ENCODE peak calls at places on chromosomes 12 and 14, in six cellular contexts. Y is colonic mucosa, Q is thyroid gland, A is GM23338, S is stomach, N is SK-N-SH. I is an unnamed sample. For H3K4me1, the result is how much of the 10 kb centered on the place peaks cover.

GRCh38 chr14:97640031-97640430 is 842.8 kb downstream of the VRK1 start:
- DNase-seq in Y (no peak), Q (no peak), A (peak), S (no peak), N (no peak), I (no peak)

GRCh38 chr12:103169-103981 is 36.8 kb downstream of the IQSEC3 start:
- DNase-seq in Y (no peak), Q (no peak), A (peak), S (no peak), N (peak), I (no peak)

GRCh38 chr14:20302042-20302761 is 3.5 kb downstream of the TTC5 start:
- DNase-seq in Y (no peak), Q (no peak), A (no peak), S (no peak), N (no peak), I (no peak)

GRCh38 chr12:39372929-39373328 is 70.0 kb downstream of the KIF21A start:
- DNase-seq in Y (no peak), Q (no peak), A (no peak), S (no peak), N (no peak), I (no peak)

GRCh38 chr12:112906712-112907414 is at the start of gene OAS1:
- DNase-seq in Y (peak), Q (peak), A (no peak), S (peak), N (peak), I (peak)

GRCh38 chr14:25953532-25954144 is 644.2 kb downstream of the NOVA1 start:
- DNase-seq in Y (peak), Q (peak), A (no peak), S (no peak), N (no peak), I (peak)

GRCh38 chr14:80275208-80275850 is 64.0 kb upstream of the DIO2 start:
- DNase-seq in Y (no peak), Q (no peak), A (no peak), S (no peak), N (no peak), I (peak)

GRCh38 chr12:48247181-48247966 is 44.3 kb upstream of the OR10AD1 start:
- DNase-seq in Y (no peak), Q (no peak), A (no peak), S (no peak), N (no peak), I (no peak)

GRCh38 chr12:16166563-16167470 is 110.7 kb downstream of the SLC15A5 start:
- DNase-seq in Y (no peak), Q (no peak), A (no peak), S (no peak), N (no peak), I (no peak)

GRCh38 chr12:132471011-132471857 is 18.7 kb upstream of the FBRSL1 start:
- DNase-seq in Y (no peak), Q (no peak), A (no peak), S (peak), N (no peak), I (no peak)

GRCh38 chr12:57842342-57843294 is 3.9 kb downstream of the CTDSP2 start:
- DNase-seq in Y (peak), Q (no peak), A (peak), S (no peak), N (no peak), I (no peak)

GRCh38 chr12:132464820-132465219 is 25.1 kb upstream of the FBRSL1 start:
- DNase-seq in Y (no peak), Q (no peak), A (no peak), S (no peak), N (no peak), I (no peak)

GRCh38 chr14:88669346-88669745 is 106.5 kb downstream of the ZC3H14 start:
- DNase-seq in Y (no peak), Q (no peak), A (peak), S (no peak), N (no peak), I (no peak)

GRCh38 chr12:67982165-67982563 is 7.1 kb upstream of the IFNG-AS1 start:
- DNase-seq in Y (no peak), Q (no peak), A (no peak), S (no peak), N (peak), I (no peak)

GRCh38 chr14:33165926-33166289 is 227.2 kb downstream of the NPAS3 start:
- DNase-seq in Y (no peak), Q (no peak), A (no peak), S (no peak), N (no peak), I (no peak)

GRCh38 chr12:6765048-6765633 is 1.0 kb upstream of the PTMS start:
- DNase-seq in Y (no peak), Q (no peak), A (no peak), S (no peak), N (no peak), I (no peak)

GRCh38 chr14:89956294-89957009 is 725 bp downstream of the TDP1 start:
- DNase-seq in Y (peak), Q (peak), A (peak), S (peak), N (no peak), I (peak)

GRCh38 chr12:11649413-11650278 is at the start of gene ETV6:
- DNase-seq in Y (peak), Q (peak), A (peak), S (peak), N (peak), I (peak)

GRCh38 chr14:50013198-50013918 is 103.0 kb downstream of the VCPKMT start:
- DNase-seq in Y (peak), Q (no peak), A (no peak), S (no peak), N (no peak), I (peak)

GRCh38 chr14:74670726-74671125 is 42.2 kb downstream of the AREL1 start:
- DNase-seq in Y (no peak), Q (no peak), A (no peak), S (no peak), N (no peak), I (no peak)

GRCh38 chr12:106321139-106321850 is 18.8 kb downstream of the TCP11L2 start:
- DNase-seq in Y (no peak), Q (no peak), A (no peak), S (no peak), N (no peak), I (no peak)

GRCh38 chr14:99517643-99518381 is 36.6 kb downstream of the CCNK start:
- DNase-seq in Y (no peak), Q (no peak), A (no peak), S (no peak), N (peak), I (no peak)

GRCh38 chr14:93206793-93207467 is at the start of the genes GON7 and UBR7:
- DNase-seq in Y (peak), Q (peak), A (peak), S (peak), N (peak), I (peak)

GRCh38 chr14:21999400-21999799 is 325.8 kb upstream of the OR4E1 start:
- DNase-seq in Y (no peak), Q (no peak), A (no peak), S (no peak), N (no peak), I (no peak)

GRCh38 chr12:32377344-32378000 is 21.9 kb upstream of the FGD4 start:
- DNase-seq in Y (no peak), Q (no peak), A (no peak), S (no peak), N (no peak), I (no peak)

GRCh38 chr12:129552996-129553750 is 350.7 kb downstream of the TMEM132D start:
- DNase-seq in Y (no peak), Q (no peak), A (no peak), S (no peak), N (no peak), I (no peak)

GRCh38 chr12:34405286-34406227 is 383.3 kb downstream of the ALG10 start:
- DNase-seq in Y (peak), Q (no peak), A (no peak), S (no peak), N (peak), I (no peak)

GRCh38 chr12:48201516-48201915 is 1.6 kb downstream of the OR10AD1 start:
- DNase-seq in Y (no peak), Q (no peak), A (no peak), S (no peak), N (no peak), I (no peak)

GRCh38 chr12:65943388-65944137 is 119.3 kb downstream of the HMGA2 start:
- DNase-seq in Y (no peak), Q (no peak), A (peak), S (no peak), N (no peak), I (no peak)

GRCh38 chr14:99418217-99418616 is 62.4 kb downstream of the SETD3 start:
- DNase-seq in Y (no peak), Q (no peak), A (no peak), S (no peak), N (no peak), I (no peak)

GRCh38 chr12:58420496-58420895 is 479.1 kb downstream of the ATP23 start:
- DNase-seq in Y (no peak), Q (no peak), A (no peak), S (no peak), N (no peak), I (peak)

GRCh38 chr12:11969437-11970154 is 101.1 kb upstream of the BCL2L14 start:
- DNase-seq in Y (no peak), Q (no peak), A (peak), S (no peak), N (no peak), I (no peak)

GRCh38 chr14:36662543-36663403 is 1.1 kb downstream of the PAX9 start:
- DNase-seq in Y (no peak), Q (peak), A (peak), S (no peak), N (no peak), I (no peak)

GRCh38 chr12:20268771-20269170 is 99.6 kb upstream of the PDE3A start:
- DNase-seq in Y (no peak), Q (no peak), A (no peak), S (no peak), N (no peak), I (no peak)

GRCh38 chr12:107207931-107208515 is 114.7 kb upstream of the CRY1 start:
- DNase-seq in Y (no peak), Q (no peak), A (no peak), S (no peak), N (no peak), I (no peak)

GRCh38 chr14:35287481-35288013 is 4.6 kb upstream of the PSMA6 start:
- DNase-seq in Y (no peak), Q (no peak), A (no peak), S (peak), N (no peak), I (no peak)

GRCh38 chr12:49647280-49647679 is 23.9 kb downstream of the PRPF40B start:
- DNase-seq in Y (no peak), Q (no peak), A (no peak), S (no peak), N (no peak), I (no peak)

DNA sequence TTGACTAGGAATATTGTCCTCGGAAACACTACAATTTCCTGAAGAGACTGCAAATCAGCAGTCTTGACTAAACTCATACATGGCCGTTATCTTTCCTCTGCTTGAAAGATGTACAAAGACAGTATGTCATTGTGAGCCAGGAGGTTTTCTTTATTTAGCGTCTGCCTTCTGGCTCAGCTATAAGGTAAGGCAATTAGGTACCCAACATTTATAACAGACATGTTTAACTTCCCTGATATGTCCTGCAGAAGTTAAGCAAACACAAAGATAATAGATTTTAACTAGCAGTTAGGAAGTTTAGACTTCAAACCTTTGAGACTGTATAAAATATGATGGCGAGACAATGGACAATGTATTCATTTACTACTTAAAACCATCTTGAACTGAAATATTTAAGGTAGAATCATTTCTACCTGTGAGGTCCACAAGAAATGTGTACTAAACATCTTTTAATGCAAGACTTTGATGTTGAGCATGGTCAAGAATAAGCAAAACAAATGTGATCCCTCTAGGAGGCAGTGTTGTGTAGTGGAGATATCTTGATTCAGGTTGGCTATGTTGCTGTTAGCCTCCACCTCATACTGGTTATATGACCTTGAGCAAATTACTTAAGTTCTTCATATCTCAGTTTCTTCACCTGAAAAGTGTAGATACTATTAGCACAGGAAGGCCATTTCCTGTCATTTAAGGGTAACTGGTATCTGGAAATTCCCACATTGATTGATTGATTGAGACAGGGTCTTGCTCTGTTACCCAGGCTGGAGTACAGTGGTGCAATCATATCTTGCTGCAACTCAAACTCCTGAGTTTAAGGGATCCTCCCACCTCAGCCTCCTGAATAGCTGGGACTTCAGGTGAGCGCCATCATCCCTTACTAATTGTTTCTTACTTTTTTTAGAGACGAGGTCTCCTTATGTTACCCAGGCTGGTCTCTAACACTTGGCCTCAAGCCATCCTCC is 96.3 kb upstream of the EEA1 start:
- DNase-seq in Y (no peak), Q (no peak), A (peak), S (no peak), N (peak), I (peak)
- TF ChIP-seq CTCF in Y (peak), Q (peak), A (peak), S (peak), N (peak), I (peak)

GRCh38 chr12:118307069-118307954 is 65.4 kb downstream of the TAOK3 start:
- DNase-seq in Y (no peak), Q (no peak), A (no peak), S (no peak), N (no peak), I (peak)
- H3K27ac ChIP-seq in Y (peak), Q (no peak), A (peak), S (peak), N (peak), I (peak)

GRCh38 chr12:93766371-93766770 is 89.2 kb downstream of the CRADD start:
- DNase-seq in Y (no peak), Q (no peak), A (no peak), S (no peak), N (no peak), I (no peak)
- H3K4me1 ChIP-seq in Y (under half), Q (under half), A (under half), S (under half), N (under half), I (under half)

GRCh38 chr14:101074124-101075024 is 170.9 kb upstream of the RTL1 start:
- DNase-seq in Y (peak), Q (no peak), A (no peak), S (peak), N (peak), I (no peak)

GRCh38 chr14:101072531-101072930 is 169.0 kb upstream of the RTL1 start:
- DNase-seq in Y (peak), Q (no peak), A (no peak), S (peak), N (peak), I (no peak)

GRCh38 chr14:101072070-101072469 is 168.5 kb upstream of the RTL1 start:
- DNase-seq in Y (peak), Q (no peak), A (no peak), S (no peak), N (peak), I (no peak)

GRCh38 chr14:101073598-101073965 is 170.1 kb upstream of the RTL1 start:
- DNase-seq in Y (no peak), Q (no peak), A (no peak), S (no peak), N (no peak), I (no peak)

DNA sequence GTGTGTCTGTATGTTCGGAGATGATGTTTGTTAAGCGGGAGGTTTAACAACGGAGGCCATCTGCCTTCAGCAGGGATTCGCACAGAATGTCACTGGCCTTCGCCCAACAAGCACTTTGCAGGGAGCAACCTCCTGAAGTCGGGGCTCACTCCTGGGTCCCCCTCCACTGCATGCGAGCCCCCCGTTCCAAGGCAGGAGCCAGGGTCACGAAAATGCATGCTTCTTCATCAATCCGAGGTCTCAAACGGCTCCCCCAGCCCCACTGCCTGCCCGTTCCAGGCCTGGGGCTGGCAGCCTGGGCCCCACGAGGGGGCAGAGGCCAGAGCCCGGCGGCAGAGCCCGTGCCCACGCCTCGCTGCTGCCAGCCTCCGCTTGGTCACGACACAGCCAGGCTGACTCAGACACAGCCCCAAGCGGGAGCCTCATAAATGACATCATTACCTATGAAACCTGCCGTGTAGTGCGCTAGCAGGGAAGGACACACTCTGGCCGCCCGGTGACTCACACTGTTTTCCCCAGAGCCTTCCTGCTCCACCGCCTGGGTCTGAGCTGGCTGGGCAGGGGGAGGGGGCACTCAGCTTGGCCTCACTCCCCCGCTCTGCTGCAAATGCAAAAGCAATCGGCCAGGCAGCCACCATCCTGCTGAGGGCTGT is 169.5 kb upstream of the RTL1 start:
- DNase-seq in Y (peak), Q (no peak), A (peak), S (peak), N (peak), I (peak)
- TF ChIP-seq CTCF in Y (no peak), Q (no peak), A (no peak), S (no peak), N (peak), I (peak)

GRCh38 chr12:51390457-51391046 is 654 bp downstream of the GALNT6 start:
- DNase-seq in Y (no peak), Q (no peak), A (no peak), S (no peak), N (no peak), I (peak)

GRCh38 chr12:51395283-51396230 is 4.4 kb upstream of the GALNT6 start:
- DNase-seq in Y (no peak), Q (no peak), A (no peak), S (no peak), N (peak), I (no peak)

GRCh38 chr12:51392556-51393237 is 1.5 kb upstream of the GALNT6 start:
- DNase-seq in Y (no peak), Q (no peak), A (peak), S (no peak), N (no peak), I (peak)

GRCh38 chr12:51391047-51391837 is at the start of gene GALNT6:
- DNase-seq in Y (peak), Q (peak), A (peak), S (peak), N (peak), I (peak)

DNA sequence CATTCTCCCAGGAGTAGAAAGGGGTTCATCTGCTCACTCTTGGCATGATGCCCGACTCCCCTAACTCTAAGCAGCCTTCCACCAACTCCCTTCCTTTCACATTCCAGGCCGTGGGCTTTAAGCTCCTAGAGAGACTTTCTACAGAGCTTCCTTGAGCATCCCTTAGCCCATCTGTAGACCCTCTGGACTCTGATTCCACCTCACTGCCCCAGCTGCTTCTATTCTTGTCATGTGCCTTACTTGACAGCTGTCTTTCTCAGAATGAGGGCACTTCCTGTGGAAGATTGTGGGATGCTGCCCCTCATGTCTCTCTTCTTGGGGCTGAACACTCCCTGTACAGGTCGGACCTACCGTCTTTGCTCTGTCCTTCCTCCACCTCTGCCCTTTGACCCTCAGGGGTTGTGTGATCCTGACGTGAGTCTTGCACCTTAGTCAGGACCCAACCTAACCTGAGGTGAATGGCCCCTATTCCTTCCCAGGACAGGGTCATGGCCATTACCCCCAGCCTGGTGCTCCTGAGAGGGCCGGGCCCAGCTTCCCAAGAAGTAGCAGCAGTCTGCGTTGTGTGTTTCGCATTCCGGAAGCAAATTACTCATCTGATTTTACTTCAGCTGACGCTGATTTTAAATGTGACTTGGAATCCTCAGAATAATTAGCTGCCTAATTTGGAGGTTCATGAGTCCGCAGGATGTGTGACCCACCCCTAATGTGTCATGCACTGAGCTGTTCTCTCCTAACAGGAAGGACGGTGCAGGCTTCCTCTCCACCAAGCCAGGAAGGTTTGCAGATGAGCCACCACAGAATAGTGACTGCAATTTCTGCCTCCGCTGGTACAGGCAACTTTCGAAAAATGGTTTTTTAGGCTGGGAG is 2.7 kb upstream of the GALNT6 start:
- DNase-seq in Y (no peak), Q (no peak), A (no peak), S (no peak), N (no peak), I (peak)
- H3K27ac ChIP-seq in Y (no peak), Q (no peak), A (no peak), S (peak), N (peak), I (peak)

GRCh38 chr12:46522141-46522540 is 149.6 kb upstream of the SLC38A2 start:
- DNase-seq in Y (no peak), Q (no peak), A (no peak), S (no peak), N (no peak), I (no peak)
- H3K4me1 ChIP-seq in Y (under half), Q (under half), A (under half), S (half or more), N (under half), I (under half)

I was measured in foreskin keratinocyte.